ENCODE peak calls at places on chromosomes 5 and 9, in nine cellular contexts. H is NCI-H748 treated with DMSO at 0.1 percent for 48 hours, E is head of caudate nucleus, N is GM04504, U is GM20000, R is NCI-H524, B is anterior cingulate cortex, F is T-cell, J is B cell. K is an unnamed sample.

GRCh38 chr5:83485842-83486241 is 14.3 kb downstream of the VCAN start:
- DNase-seq in J (no peak), E (no peak), F (no peak), H (no peak), R (no peak), B (no peak), U (no peak), N (no peak), K (no peak)

GRCh38 chr9:129576546-129577543 is 44.1 kb downstream of the C9orf50 start:
- DNase-seq in N (no peak), H (no peak), U (no peak), R (no peak), J (no peak), B (no peak), E (no peak), F (no peak), K (no peak)

GRCh38 chr5:55226934-55227737 is at the start of gene MCIDAS:
- DNase-seq in U (peak), E (peak), J (peak), N (no peak), B (no peak), R (peak), F (no peak), H (peak), K (peak)

GRCh38 chr5:90555666-90556065 is 2.9 kb upstream of the ADGRV1 start:
- DNase-seq in U (no peak), N (no peak), R (no peak), F (no peak), B (no peak), E (no peak), J (no peak), H (no peak), K (no peak)

GRCh38 chr5:122221857-122222256 is 90.2 kb upstream of the SNCAIP start:
- DNase-seq in U (no peak), R (no peak), E (no peak), H (no peak), N (no peak), B (no peak), F (no peak), J (no peak), K (no peak)

GRCh38 chr5:133285583-133286021 is 233.8 kb downstream of the HSPA4 start:
- DNase-seq in N (peak), J (no peak), H (no peak), U (no peak), B (no peak), F (no peak), R (no peak), E (no peak), K (no peak)

GRCh38 chr5:54975701-54976100 is 9.7 kb downstream of the ESM1 start:
- DNase-seq in E (no peak), U (no peak), B (no peak), J (no peak), F (no peak), R (no peak), N (no peak), H (no peak), K (no peak)

GRCh38 chr5:73344835-73345234 is 103.7 kb downstream of the FOXD1 start:
- DNase-seq in H (no peak), B (no peak), N (no peak), R (no peak), F (no peak), J (no peak), E (no peak), U (no peak), K (no peak)

GRCh38 chr9:86778761-86779160 is 168.5 kb downstream of the GAS1 start:
- DNase-seq in B (no peak), F (no peak), U (no peak), H (no peak), J (no peak), R (no peak), N (no peak), E (no peak), K (no peak)

GRCh38 chr5:112693301-112693700 is 44.4 kb upstream of the APC start:
- DNase-seq in N (no peak), U (no peak), E (no peak), H (no peak), J (no peak), R (no peak), B (no peak), F (no peak), K (no peak)

K was measured in SHP77 treated with DMSO at 0.1 percent for 48 hours.